ENCODE peak calls at places on chromosomes 4 and X, in seven cellular contexts. T, H, Z, Q, E, K and R are unnamed samples. For H3K9me3, the result is how much of the 10 kb centered on the place peaks cover.

GRCh38 chrX:136671006-136671610 is 23.1 kb downstream of the CD40LG start:
- DNase-seq in T (no peak), H (no peak), Z (no peak), Q (no peak), E (no peak), K (no peak), R (no peak)

GRCh38 chrX:13694359-13694758 is 5.4 kb downstream of the RAB9A start:
- DNase-seq in T (no peak), H (no peak), Z (no peak), Q (no peak), E (no peak), K (no peak), R (no peak)

GRCh38 chr4:177660223-177660622 is 218.0 kb upstream of the AGA start:
- DNase-seq in T (no peak), H (no peak), Z (no peak), Q (no peak), E (no peak), K (no peak), R (no peak)

GRCh38 chr4:173436149-173436579 is 37.2 kb upstream of the SCRG1 start:
- DNase-seq in T (no peak), H (no peak), Z (no peak), Q (no peak), E (no peak), K (no peak), R (no peak)

GRCh38 chr4:53781614-53782467 is 190.6 kb upstream of the LNX1 start:
- DNase-seq in T (no peak), H (no peak), Z (no peak), Q (no peak), E (no peak), K (no peak), R (no peak)

GRCh38 chr4:8817081-8817812 is 54.4 kb downstream of the HMX1 start:
- DNase-seq in T (peak), H (no peak), Z (no peak), Q (no peak), E (no peak), K (no peak), R (peak)

GRCh38 chr4:15938182-15938581 is 358 bp downstream of the FGFBP1 start:
- DNase-seq in T (no peak), H (peak), Z (no peak), Q (no peak), E (peak), K (no peak), R (no peak)

GRCh38 chrX:123171781-123172180 is 12.3 kb upstream of the GRIA3 start:
- DNase-seq in T (no peak), H (no peak), Z (no peak), Q (no peak), E (peak), K (no peak), R (no peak)

GRCh38 chr4:74487771-74488170 is 42.8 kb downstream of the AREG start:
- DNase-seq in T (no peak), H (no peak), Z (no peak), Q (no peak), E (no peak), K (no peak), R (no peak)

GRCh38 chrX:71532078-71532752 is 689 bp upstream of the OGT start:
- DNase-seq in T (no peak), H (no peak), Z (peak), Q (no peak), E (peak), K (no peak), R (no peak)

GRCh38 chr4:137530176-137530575 is 2.1 kb downstream of the PCDH18 start:
- DNase-seq in T (no peak), H (no peak), Z (no peak), Q (no peak), E (no peak), K (no peak), R (no peak)

GRCh38 chr4:137529432-137529831 is 2.9 kb downstream of the PCDH18 start:
- DNase-seq in T (peak), H (no peak), Z (no peak), Q (no peak), E (no peak), K (no peak), R (no peak)

GRCh38 chr4:137531951-137532868 is at the start of gene PCDH18:
- DNase-seq in T (peak), H (peak), Z (peak), Q (peak), E (peak), K (peak), R (peak)

GRCh38 chr4:137532869-137533236 is 559 bp upstream of the PCDH18 start:
- DNase-seq in T (no peak), H (no peak), Z (no peak), Q (no peak), E (no peak), K (no peak), R (no peak)

DNA sequence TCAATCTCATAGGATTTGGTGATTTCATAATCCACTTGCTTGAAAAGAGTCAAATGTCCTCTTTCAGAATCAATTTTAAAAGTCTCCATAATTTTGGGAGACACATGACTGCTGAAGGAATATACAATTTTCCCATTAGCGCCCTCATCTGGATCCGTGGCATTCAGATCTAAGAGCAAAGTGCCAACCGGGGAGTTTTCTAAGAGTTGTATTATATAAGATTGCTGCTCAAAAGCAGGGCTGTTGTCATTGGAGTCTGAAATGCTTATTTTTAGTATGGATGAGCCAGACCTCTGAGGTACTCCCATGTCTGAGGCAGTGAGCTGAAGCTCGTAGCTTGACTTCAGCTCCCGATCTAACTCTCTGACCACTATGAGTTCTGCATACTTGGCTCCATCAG is 1.2 kb downstream of the PCDH18 start:
- DNase-seq in T (peak), H (no peak), Z (peak), Q (no peak), E (no peak), K (no peak), R (no peak)
- TF ChIP-seq CTCF in T (peak), H (no peak), Z (peak), Q (peak), E (no peak), K (no peak), R (peak)

DNA sequence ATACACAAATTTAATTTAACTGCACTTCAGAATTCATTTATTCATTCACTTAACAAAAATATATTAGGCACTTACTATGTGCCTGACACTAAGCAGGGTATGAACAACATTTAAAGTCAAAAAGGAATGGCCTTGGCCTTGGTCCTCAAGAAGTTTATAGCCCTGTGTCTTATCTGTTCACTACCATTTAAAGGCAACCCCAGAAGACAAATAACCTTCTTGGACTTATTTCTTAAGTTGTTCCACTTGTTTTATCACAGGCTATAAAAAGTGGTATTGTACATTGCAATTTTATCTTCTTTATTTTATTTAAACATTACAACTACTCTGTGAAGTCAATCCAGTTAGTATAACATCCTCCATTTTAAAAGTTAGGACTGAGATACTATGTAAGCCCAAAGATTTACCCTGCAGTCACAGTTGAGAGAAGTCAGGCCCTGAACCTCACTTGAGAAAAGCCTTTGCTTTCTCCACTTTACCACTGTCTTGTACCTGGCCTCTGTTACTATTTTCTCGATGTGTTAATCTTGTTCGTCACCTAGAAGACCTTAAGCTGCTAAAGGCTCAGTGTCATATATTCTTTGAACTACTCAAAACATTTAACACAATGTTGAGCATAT is 305.6 kb upstream of the DIPK2B start:
- DNase-seq in T (no peak), H (no peak), Z (no peak), Q (no peak), E (no peak), K (no peak), R (no peak)
- H3K4me3 ChIP-seq in T (no peak), H (no peak), Z (no peak), Q (no peak), E (no peak), K (no peak), R (no peak)

GRCh38 chr4:84496356-84497219 is 2.5 kb downstream of the NKX6-1 start:
- DNase-seq in T (peak), H (no peak), Z (no peak), Q (no peak), E (no peak), K (no peak), R (no peak)
- H3K9me3 ChIP-seq in T (under half), H (under half), Z (under half), Q (under half), E (under half), K (under half), R (under half)

GRCh38 chrX:101617211-101618191 is at the start of gene ARMCX6:
- DNase-seq in T (peak), H (peak), Z (peak), Q (peak), E (peak), K (no peak), R (peak)
- TF ChIP-seq CTCF in T (peak), H (no peak), Z (peak), Q (peak), E (peak), K (peak), R (peak)

GRCh38 chrX:119399772-119400101 is 601 bp downstream of the SLC25A43 start:
- DNase-seq in T (no peak), H (no peak), Z (no peak), Q (no peak), E (no peak), K (no peak), R (no peak)
- H3K4me3 ChIP-seq in T (peak), H (peak), Z (peak), Q (peak), E (peak), K (peak), R (peak)

GRCh38 chr4:182916483-182917181 is 554 bp downstream of the DCTD start:
- DNase-seq in T (peak), H (peak), Z (peak), Q (peak), E (peak), K (no peak), R (peak)
- H3K9me3 ChIP-seq in T (under half), H (under half), Z (under half), Q (under half), E (under half), K (under half), R (under half)

GRCh38 chr4:104421576-104421975 is 73.1 kb downstream of the CXXC4 start:
- DNase-seq in T (no peak), H (no peak), Z (no peak), Q (no peak), E (no peak), K (no peak), R (no peak)

GRCh38 chr4:104417483-104417882 is 77.2 kb downstream of the CXXC4 start:
- DNase-seq in T (no peak), H (no peak), Z (no peak), Q (no peak), E (no peak), K (no peak), R (no peak)

GRCh38 chr4:104424368-104424921 is 70.2 kb downstream of the CXXC4 start:
- DNase-seq in T (no peak), H (no peak), Z (no peak), Q (no peak), E (no peak), K (no peak), R (no peak)

GRCh38 chr4:104418313-104418712 is 76.4 kb downstream of the CXXC4 start:
- DNase-seq in T (no peak), H (no peak), Z (no peak), Q (no peak), E (peak), K (no peak), R (no peak)

DNA sequence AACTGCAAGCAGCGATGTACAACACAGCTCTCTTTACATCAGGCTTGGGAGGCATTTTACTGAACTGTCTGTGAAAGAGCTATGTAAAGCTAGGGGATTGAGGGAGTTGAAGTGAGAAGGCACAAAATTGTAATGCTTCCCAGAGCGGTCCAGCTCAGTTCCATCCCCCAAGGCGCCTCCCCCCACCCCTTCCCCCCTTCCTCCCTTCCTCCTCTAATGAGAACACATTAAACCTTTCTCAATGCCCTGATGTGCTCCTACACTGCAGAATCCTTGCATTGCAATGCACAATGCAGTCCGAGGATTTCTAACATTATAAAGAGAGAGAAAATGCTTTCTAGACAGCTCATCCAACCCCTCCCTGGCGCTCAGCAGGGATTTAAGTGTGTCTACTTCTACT is 73.9 kb downstream of the CXXC4 start:
- DNase-seq in T (no peak), H (no peak), Z (no peak), Q (no peak), E (no peak), K (no peak), R (no peak)
- TF ChIP-seq CTCF in T (no peak), H (no peak), Z (no peak), Q (no peak), E (no peak), K (no peak), R (no peak)